ENCODE peak calls at places on chromosomes 3 and 15, in five cellular contexts. Y is HepG2; N is naive B cell; L is CD4-positive, CD25-positive, alpha-beta regulatory T cell; S is naive thymus-derived CD8-positive, alpha-beta T cell. Q is an unnamed sample.

GRCh38 chr3:100402150-100402706 is 889 bp downstream of the LNP1 start:
- ATAC-seq in Y (no peak), N (no peak), L (no peak), S (no peak), Q (no peak)

GRCh38 chr3:10697918-10698317 is 118.1 kb upstream of the SLC6A11 start:
- ATAC-seq in Y (no peak), N (no peak), L (no peak), S (no peak), Q (no peak)

GRCh38 chr3:71380096-71380495 is 203.4 kb downstream of the FOXP1 start:
- ATAC-seq in Y (peak), N (no peak), L (no peak), S (no peak), Q (no peak)

GRCh38 chr3:171320721-171321120 is 139.5 kb downstream of the TNIK start:
- ATAC-seq in Y (no peak), N (no peak), L (no peak), S (no peak), Q (no peak)

GRCh38 chr15:55241895-55242294 is 45.2 kb upstream of the RSL24D1 start:
- ATAC-seq in Y (no peak), N (no peak), L (no peak), S (no peak), Q (peak)

GRCh38 chr15:60804986-60805949 is 326.3 kb upstream of the ICE2 start:
- ATAC-seq in Y (no peak), N (no peak), L (no peak), S (no peak), Q (no peak)

GRCh38 chr3:117820900-117821299 is 1111.3 kb downstream of the TUSC7 start:
- ATAC-seq in Y (no peak), N (no peak), L (no peak), S (no peak), Q (no peak)

GRCh38 chr15:36896949-36897348 is 203.4 kb downstream of the MEIS2 start:
- ATAC-seq in Y (no peak), N (no peak), L (no peak), S (no peak), Q (no peak)

GRCh38 chr15:39025881-39026280 is 461.3 kb upstream of the RASGRP1 start:
- ATAC-seq in Y (no peak), N (no peak), L (no peak), S (no peak), Q (no peak)

GRCh38 chr15:43093026-43093425 is 12.8 kb downstream of the UBR1 start:
- ATAC-seq in Y (no peak), N (peak), L (no peak), S (no peak), Q (no peak)

GRCh38 chr15:99306694-99307338 is 55.5 kb downstream of the LRRC28 start:
- ATAC-seq in Y (peak), N (no peak), L (no peak), S (no peak), Q (no peak)

Q was measured in activated T-helper 17 cell treated with anti-CD3 and anti-CD28 coated beads, Interleukin-2, amount 50 U/mL, for 72 hours.